ENCODE peak calls at places on chromosome 13, in five cellular contexts. K is upper lobe of right lung; I is heart left ventricle; P is activated CD4-positive, CD25-positive, alpha-beta regulatory T cell treated with anti-CD3 and anti-CD28 coated beads, Interleukin-2, amount 50 U/mL, for 24 hours; F is Right ventricle myocardium superior. S is an unnamed sample.

GRCh38 chr13:30850204-30850866 is 55.7 kb upstream of the MEDAG start:
- ATAC-seq in P (no peak), I (no peak), F (no peak), K (no peak), S (no peak)

GRCh38 chr13:42350141-42350540 is 78.2 kb downstream of the AKAP11 start:
- ATAC-seq in I (no peak), K (no peak), F (no peak), P (no peak), S (no peak)

GRCh38 chr13:27968316-27969072 is 621 bp downstream of the CDX2 start:
- ATAC-seq in F (no peak), I (no peak), K (no peak), P (no peak), S (no peak)

GRCh38 chr13:20391597-20392452 is 133.8 kb downstream of the CRYL1 start:
- ATAC-seq in I (no peak), P (no peak), K (peak), F (no peak), S (no peak)

GRCh38 chr13:98549728-98550317 is 27.1 kb downstream of the STK24 start:
- ATAC-seq in F (no peak), P (peak), K (no peak), I (no peak), S (no peak)

GRCh38 chr13:74158606-74159352 is 24.6 kb upstream of the KLF12 start:
- ATAC-seq in F (no peak), I (no peak), P (no peak), K (no peak), S (no peak)

GRCh38 chr13:85261757-85262346 is 537.4 kb downstream of the SLITRK6 start:
- ATAC-seq in I (no peak), K (no peak), P (no peak), F (no peak), S (no peak)

GRCh38 chr13:60572003-60572792 is 175.2 kb downstream of the TDRD3 start:
- ATAC-seq in P (no peak), F (no peak), I (peak), K (no peak), S (no peak)

GRCh38 chr13:99275093-99275469 is 16.9 kb upstream of the GPR18 start:
- ATAC-seq in P (peak), K (no peak), F (no peak), I (peak), S (no peak)

GRCh38 chr13:76632388-76633044 is 253.7 kb downstream of the KCTD12 start:
- ATAC-seq in K (peak), P (no peak), I (no peak), F (no peak), S (no peak)

GRCh38 chr13:28796938-28797257 is 23.2 kb upstream of the MTUS2 start:
- ATAC-seq in F (no peak), K (no peak), P (no peak), I (no peak), S (no peak)

GRCh38 chr13:50202485-50202884 is 187.2 kb downstream of the KCNRG start:
- ATAC-seq in P (no peak), F (no peak), K (no peak), I (no peak), S (no peak)

GRCh38 chr13:64900039-64900438 is 2330.1 kb downstream of the PCDH9 start:
- ATAC-seq in I (no peak), P (no peak), F (no peak), K (peak), S (no peak)

GRCh38 chr13:49760555-49760954 is 31.9 kb downstream of the KPNA3 start:
- ATAC-seq in I (no peak), F (no peak), P (peak), K (no peak), S (no peak)

GRCh38 chr13:110929104-110929777 is 14.4 kb upstream of the ANKRD10 start:
- ATAC-seq in I (no peak), K (no peak), F (no peak), P (no peak), S (no peak)

GRCh38 chr13:66995366-66995663 is 234.8 kb downstream of the PCDH9 start:
- ATAC-seq in P (no peak), F (no peak), I (no peak), K (no peak), S (no peak)

S was measured in gastroesophageal sphincter.